ENCODE peak calls at places on chromosomes 16 and 17, in seven cellular contexts. F is kidney; U is adrenal gland; R is AG04450; D is CD4-positive, alpha-beta T cell; L is SK-N-SH; E is progenitor cell of endocrine pancreas. W is an unnamed sample.
A peak's percentile ranks its signal among the peaks of the same experiment; 100 is the strongest.

GRCh38 chr16:54890381-54890780 is 40.3 kb upstream of the IRX5 start:
- DNase-seq in F (no peak), U (no peak), R (no peak), D (no peak), L (no peak), E (no peak), W (no peak)

GRCh38 chr16:83995756-83996155 is 27.7 kb downstream of the NECAB2 start:
- DNase-seq in F (no peak), U (no peak), R (no peak), D (no peak), L (no peak), E (no peak), W (no peak)

GRCh38 chr17:39752241-39752831 is 14.6 kb downstream of the GRB7 start:
- DNase-seq in F (no peak), U (no peak), R (no peak), D (no peak), L (no peak), E (no peak), W (no peak)

GRCh38 chr16:3214904-3215600 is 19.9 kb downstream of the ZNF200 start:
- DNase-seq in F (no peak), U (no peak), R (no peak), D (peak; percentile 30), L (no peak), E (no peak), W (no peak)

GRCh38 chr16:56851671-56852400 is 13.2 kb upstream of the SLC12A3 start:
- DNase-seq in F (peak; percentile 48), U (no peak), R (no peak), D (no peak), L (no peak), E (no peak), W (no peak)

GRCh38 chr17:10697092-10698081 is at the start of the genes ADPRM and SCO1:
- DNase-seq in F (peak; percentile 98), U (peak; percentile 95), R (peak; percentile 80), D (peak; percentile 87), L (peak; percentile 95), E (peak; percentile 83), W (peak; percentile 65)

GRCh38 chr17:69607162-69607834 is 192.8 kb downstream of the MAP2K6 start:
- DNase-seq in F (peak; percentile 81), U (peak; percentile 87), R (peak; percentile 71), D (no peak), L (peak; percentile 62), E (peak; percentile 22), W (no peak)

GRCh38 chr17:72119280-72119962 is 1.4 kb upstream of the SOX9 start:
- DNase-seq in F (no peak), U (no peak), R (no peak), D (no peak), L (no peak), E (no peak), W (no peak)

GRCh38 chr16:52068447-52069074 is 478.4 kb downstream of the TOX3 start:
- DNase-seq in F (no peak), U (no peak), R (no peak), D (no peak), L (peak; percentile 1), E (peak; percentile 24), W (no peak)

GRCh38 chr17:65750678-65751077 is 189.2 kb upstream of the AXIN2 start:
- DNase-seq in F (peak; percentile 81), U (peak; percentile 92), R (peak; percentile 75), D (peak; percentile 40), L (peak; percentile 75), E (no peak), W (no peak)

GRCh38 chr17:2924211-2924610 is 128.0 kb downstream of the RAP1GAP2 start:
- DNase-seq in F (peak; percentile 48), U (no peak), R (no peak), D (no peak), L (peak; percentile 72), E (no peak), W (no peak)

GRCh38 chr16:49488336-49488735 is 114.7 kb downstream of the C16orf78 start:
- DNase-seq in F (no peak), U (no peak), R (no peak), D (no peak), L (no peak), E (no peak), W (no peak)

GRCh38 chr17:67095803-67096202 is 51.4 kb downstream of the CACNG1 start:
- DNase-seq in F (no peak), U (no peak), R (no peak), D (no peak), L (no peak), E (no peak), W (no peak)

GRCh38 chr16:2592786-2593185 is 55.0 kb downstream of the PDPK1 start:
- DNase-seq in F (peak; percentile 56), U (no peak), R (no peak), D (no peak), L (peak; percentile 27), E (no peak), W (no peak)

GRCh38 chr16:2473425-2473926 is 1.5 kb upstream of the TBC1D24 start:
- DNase-seq in F (peak; percentile 84), U (no peak), R (no peak), D (no peak), L (peak; percentile 74), E (no peak), W (no peak)

GRCh38 chr17:81160306-81160705 is 5.0 kb upstream of the PVALEF start:
- DNase-seq in F (peak; percentile 83), U (peak; percentile 56), R (no peak), D (no peak), L (no peak), E (no peak), W (no peak)

GRCh38 chr17:79741751-79742588 is 11.2 kb downstream of the ENPP7 start:
- DNase-seq in F (peak; percentile 90), U (peak; percentile 65), R (no peak), D (peak; percentile 59), L (peak; percentile 99), E (peak; percentile 97), W (peak; percentile 92)

GRCh38 chr17:78256705-78257559 is 25.5 kb downstream of the TMEM235 start:
- DNase-seq in F (peak; percentile 74), U (no peak), R (no peak), D (no peak), L (peak; percentile 78), E (no peak), W (no peak)

GRCh38 chr16:12228607-12229499 is 252.3 kb downstream of the SNX29 start:
- DNase-seq in F (no peak), U (peak; percentile 35), R (peak; percentile 20), D (no peak), L (peak; percentile 63), E (peak; percentile 22), W (no peak)

GRCh38 chr16:85428168-85428898 is 184.8 kb upstream of the GSE1 start:
- DNase-seq in F (peak; percentile 73), U (no peak), R (no peak), D (peak; percentile 39), L (peak; percentile 73), E (peak; percentile 9), W (no peak)

GRCh38 chr17:12673788-12674187 is 8.1 kb downstream of the MYOCD start:
- DNase-seq in F (no peak), U (no peak), R (no peak), D (no peak), L (no peak), E (no peak), W (no peak)

GRCh38 chr17:8887834-8888703 is 20.6 kb upstream of the PIK3R6 start:
- DNase-seq in F (no peak), U (peak; percentile 82), R (no peak), D (no peak), L (peak; percentile 66), E (no peak), W (no peak)

DNA sequence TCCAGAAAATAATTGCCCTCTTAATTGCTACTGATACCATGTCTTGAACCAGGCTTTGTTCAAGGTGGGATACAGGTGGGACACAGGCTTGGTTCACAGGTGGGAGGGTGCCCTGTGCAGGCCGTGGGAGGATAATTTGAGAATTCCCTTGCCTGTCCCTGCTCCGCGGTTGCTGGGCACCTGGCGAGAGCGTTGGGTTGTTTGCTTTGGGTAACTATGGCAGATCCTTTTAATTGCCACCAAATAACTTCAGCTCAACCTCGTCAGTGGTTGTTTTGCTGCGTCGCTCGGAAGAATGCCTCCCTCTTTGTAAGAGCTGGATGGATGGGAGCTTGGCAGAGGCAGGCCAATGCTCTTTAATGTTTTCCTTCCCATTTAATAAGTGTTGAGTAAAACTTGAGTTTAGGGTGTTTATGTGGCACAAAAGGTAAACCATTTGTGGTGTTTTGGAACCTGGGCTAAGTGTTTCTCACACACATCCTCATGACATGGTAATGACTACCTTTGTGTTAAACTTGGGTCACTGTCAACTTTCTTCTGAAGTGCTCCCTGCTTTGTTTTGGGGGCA is 202.5 kb downstream of the MSI2 start:
- DNase-seq in F (no peak), U (no peak), R (no peak), D (no peak), L (no peak), E (no peak), W (no peak)
- TF ChIP-seq CTCF in F (no peak), U (no peak), R (no peak), D (no peak), L (no peak), E (no peak), W (no peak)

GRCh38 chr16:50776042-50776441 is 34.2 kb downstream of the CYLD start:
- DNase-seq in F (no peak), U (no peak), R (no peak), D (no peak), L (no peak), E (no peak), W (no peak)

GRCh38 chr16:50778284-50779163 is 36.6 kb downstream of the CYLD start:
- DNase-seq in F (no peak), U (no peak), R (no peak), D (no peak), L (no peak), E (no peak), W (no peak)

GRCh38 chr16:50781518-50781917 is 39.6 kb downstream of the CYLD start:
- DNase-seq in F (no peak), U (no peak), R (no peak), D (no peak), L (no peak), E (no peak), W (no peak)

GRCh38 chr16:50781043-50781442 is 39.2 kb downstream of the CYLD start:
- DNase-seq in F (no peak), U (no peak), R (no peak), D (no peak), L (no peak), E (no peak), W (no peak)
- TF ChIP-seq CTCF in F (no peak), U (no peak), R (peak; percentile 10), D (peak; percentile 32), L (peak; percentile 27), E (peak; percentile 26), W (no peak)

GRCh38 chr16:1073566-1074378 is 1.2 kb downstream of the SSTR5 start:
- DNase-seq in F (no peak), U (no peak), R (no peak), D (no peak), L (no peak), E (no peak), W (no peak)
- TF ChIP-seq CTCF in F (peak; percentile 6), U (peak; percentile 17), R (no peak), D (no peak), L (peak; percentile 39), E (peak; percentile 53), W (no peak)

DNA sequence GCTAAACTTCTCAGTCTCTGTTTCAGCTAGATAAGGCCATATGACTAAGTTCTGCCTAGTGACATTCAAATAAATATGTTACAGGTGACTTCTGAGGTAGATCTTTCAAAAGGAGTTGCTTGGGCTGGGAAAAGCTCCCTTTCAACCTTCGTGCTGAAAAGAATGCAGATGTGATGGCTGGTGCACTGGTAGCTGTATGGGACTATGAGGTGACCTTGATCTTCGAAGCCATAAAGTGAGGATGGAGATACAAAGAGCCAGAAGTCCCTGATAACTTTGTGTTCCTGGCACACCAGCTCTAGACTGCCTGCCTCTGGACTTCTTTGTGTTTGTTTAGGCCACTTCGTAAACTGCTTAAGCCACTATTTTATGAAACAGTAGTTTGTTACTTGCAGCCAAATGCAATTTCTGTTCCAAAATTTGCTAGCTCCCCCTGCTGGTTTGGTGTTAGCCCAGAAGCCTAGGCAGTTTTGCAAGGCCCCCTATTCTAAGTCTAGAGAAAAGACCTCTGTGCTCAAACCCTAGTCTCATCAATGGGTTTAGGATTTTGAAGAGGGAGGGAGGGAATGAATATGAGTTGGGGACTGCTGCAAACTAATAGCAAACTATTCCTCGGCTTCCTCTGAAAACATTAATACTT is 23.3 kb upstream of the ERCC4 start:
- DNase-seq in F (no peak), U (no peak), R (no peak), D (no peak), L (no peak), E (no peak), W (no peak)
- TF ChIP-seq CTCF in F (no peak), U (no peak), R (peak; percentile 28), D (no peak), L (peak; percentile 41), E (no peak), W (no peak)

W was measured in D721Med.